ENCODE peak calls at places on chromosomes 11 and 22, in nine cellular contexts. One of them, this sample, is unnamed.

GRCh38 chr11:134224710-134225662 is 515 bp downstream of the VPS26B start:
- DNase-seq in thoracic aorta: peak
- DNase-seq in astrocyte of the spinal cord: peak
- DNase-seq in hepatocyte: peak
- DNase-seq in activated CD8-positive, alpha-beta T cell treated with anti-CD3 and anti-CD28 coated beads, Interleukin-2, amount 10 ng/mL, durations not matched to agents 7 days and 5 days: peak
- DNase-seq in stomach: peak
- DNase-seq in Daoy: peak
- DNase-seq in T-helper 9 cell: peak
- DNase-seq in fibroblast of the aortic adventitia: no peak
- DNase-seq in this sample: no peak

GRCh38 chr22:49893025-49893424 is 25.2 kb downstream of the ALG12 start:
- DNase-seq in hepatocyte: no peak
- DNase-seq in activated CD8-positive, alpha-beta T cell treated with anti-CD3 and anti-CD28 coated beads, Interleukin-2, amount 10 ng/mL, durations not matched to agents 7 days and 5 days: no peak
- DNase-seq in fibroblast of the aortic adventitia: no peak
- DNase-seq in stomach: no peak
- DNase-seq in thoracic aorta: no peak
- DNase-seq in Daoy: no peak
- DNase-seq in T-helper 9 cell: no peak
- DNase-seq in astrocyte of the spinal cord: no peak
- DNase-seq in this sample: no peak

GRCh38 chr11:67266424-67267187 is at the start of gene GRK2:
- DNase-seq in astrocyte of the spinal cord: no peak
- DNase-seq in thoracic aorta: no peak
- DNase-seq in Daoy: peak
- DNase-seq in fibroblast of the aortic adventitia: no peak
- DNase-seq in T-helper 9 cell: no peak
- DNase-seq in stomach: peak
- DNase-seq in hepatocyte: peak
- DNase-seq in activated CD8-positive, alpha-beta T cell treated with anti-CD3 and anti-CD28 coated beads, Interleukin-2, amount 10 ng/mL, durations not matched to agents 7 days and 5 days: peak
- DNase-seq in this sample: no peak

GRCh38 chr22:38935023-38935422 is 22.4 kb upstream of the APOBEC3A start:
- DNase-seq in astrocyte of the spinal cord: no peak
- DNase-seq in hepatocyte: no peak
- DNase-seq in thoracic aorta: no peak
- DNase-seq in activated CD8-positive, alpha-beta T cell treated with anti-CD3 and anti-CD28 coated beads, Interleukin-2, amount 10 ng/mL, durations not matched to agents 7 days and 5 days: no peak
- DNase-seq in fibroblast of the aortic adventitia: no peak
- DNase-seq in stomach: peak
- DNase-seq in Daoy: peak
- DNase-seq in T-helper 9 cell: no peak
- DNase-seq in this sample: no peak

GRCh38 chr11:82267186-82267585 is 466.5 kb downstream of the FAM181B start:
- DNase-seq in activated CD8-positive, alpha-beta T cell treated with anti-CD3 and anti-CD28 coated beads, Interleukin-2, amount 10 ng/mL, durations not matched to agents 7 days and 5 days: no peak
- DNase-seq in thoracic aorta: no peak
- DNase-seq in hepatocyte: no peak
- DNase-seq in T-helper 9 cell: no peak
- DNase-seq in stomach: no peak
- DNase-seq in fibroblast of the aortic adventitia: no peak
- DNase-seq in Daoy: no peak
- DNase-seq in astrocyte of the spinal cord: no peak
- DNase-seq in this sample: no peak

GRCh38 chr11:69881467-69882269 is 62.5 kb upstream of the FGF3 start:
- DNase-seq in astrocyte of the spinal cord: no peak
- DNase-seq in fibroblast of the aortic adventitia: no peak
- DNase-seq in T-helper 9 cell: no peak
- DNase-seq in stomach: no peak
- DNase-seq in hepatocyte: no peak
- DNase-seq in activated CD8-positive, alpha-beta T cell treated with anti-CD3 and anti-CD28 coated beads, Interleukin-2, amount 10 ng/mL, durations not matched to agents 7 days and 5 days: no peak
- DNase-seq in Daoy: peak
- DNase-seq in thoracic aorta: no peak
- DNase-seq in this sample: no peak

GRCh38 chr11:60265373-60266214 is 14.9 kb upstream of the MS4A4A start:
- DNase-seq in Daoy: peak
- DNase-seq in hepatocyte: peak
- DNase-seq in stomach: no peak
- DNase-seq in activated CD8-positive, alpha-beta T cell treated with anti-CD3 and anti-CD28 coated beads, Interleukin-2, amount 10 ng/mL, durations not matched to agents 7 days and 5 days: peak
- DNase-seq in fibroblast of the aortic adventitia: peak
- DNase-seq in thoracic aorta: no peak
- DNase-seq in T-helper 9 cell: no peak
- DNase-seq in astrocyte of the spinal cord: peak
- DNase-seq in this sample: no peak

GRCh38 chr22:45475063-45475747 is 27.5 kb upstream of the FBLN1 start:
- DNase-seq in Daoy: no peak
- DNase-seq in stomach: no peak
- DNase-seq in astrocyte of the spinal cord: no peak
- DNase-seq in thoracic aorta: no peak
- DNase-seq in fibroblast of the aortic adventitia: no peak
- DNase-seq in activated CD8-positive, alpha-beta T cell treated with anti-CD3 and anti-CD28 coated beads, Interleukin-2, amount 10 ng/mL, durations not matched to agents 7 days and 5 days: no peak
- DNase-seq in hepatocyte: peak
- DNase-seq in T-helper 9 cell: no peak
- DNase-seq in this sample: no peak

GRCh38 chr11:69460540-69461257 is 20.8 kb upstream of the LINC01488 start:
- DNase-seq in activated CD8-positive, alpha-beta T cell treated with anti-CD3 and anti-CD28 coated beads, Interleukin-2, amount 10 ng/mL, durations not matched to agents 7 days and 5 days: no peak
- DNase-seq in fibroblast of the aortic adventitia: peak
- DNase-seq in thoracic aorta: no peak
- DNase-seq in hepatocyte: no peak
- DNase-seq in Daoy: peak
- DNase-seq in astrocyte of the spinal cord: peak
- DNase-seq in stomach: no peak
- DNase-seq in T-helper 9 cell: no peak
- DNase-seq in this sample: no peak

GRCh38 chr11:69697861-69698260 is 6.0 kb downstream of the FGF19 start:
- DNase-seq in fibroblast of the aortic adventitia: no peak
- DNase-seq in T-helper 9 cell: no peak
- DNase-seq in activated CD8-positive, alpha-beta T cell treated with anti-CD3 and anti-CD28 coated beads, Interleukin-2, amount 10 ng/mL, durations not matched to agents 7 days and 5 days: no peak
- DNase-seq in astrocyte of the spinal cord: no peak
- DNase-seq in hepatocyte: no peak
- DNase-seq in stomach: no peak
- DNase-seq in Daoy: no peak
- DNase-seq in thoracic aorta: no peak
- DNase-seq in this sample: no peak

GRCh38 chr11:120137611-120138521 is at the start of gene TRIM29:
- DNase-seq in hepatocyte: peak
- DNase-seq in T-helper 9 cell: no peak
- DNase-seq in stomach: peak
- DNase-seq in Daoy: no peak
- DNase-seq in thoracic aorta: no peak
- DNase-seq in activated CD8-positive, alpha-beta T cell treated with anti-CD3 and anti-CD28 coated beads, Interleukin-2, amount 10 ng/mL, durations not matched to agents 7 days and 5 days: peak
- DNase-seq in fibroblast of the aortic adventitia: no peak
- DNase-seq in astrocyte of the spinal cord: no peak
- DNase-seq in this sample: no peak

GRCh38 chr22:49735411-49736311 is 92.0 kb downstream of the BRD1 start:
- DNase-seq in fibroblast of the aortic adventitia: no peak
- DNase-seq in T-helper 9 cell: no peak
- DNase-seq in astrocyte of the spinal cord: no peak
- DNase-seq in Daoy: no peak
- DNase-seq in thoracic aorta: no peak
- DNase-seq in hepatocyte: peak
- DNase-seq in stomach: peak
- DNase-seq in activated CD8-positive, alpha-beta T cell treated with anti-CD3 and anti-CD28 coated beads, Interleukin-2, amount 10 ng/mL, durations not matched to agents 7 days and 5 days: peak
- DNase-seq in this sample: no peak

GRCh38 chr11:65493367-65494176 is 5.3 kb upstream of the MALAT1 start:
- DNase-seq in activated CD8-positive, alpha-beta T cell treated with anti-CD3 and anti-CD28 coated beads, Interleukin-2, amount 10 ng/mL, durations not matched to agents 7 days and 5 days: no peak
- DNase-seq in fibroblast of the aortic adventitia: peak
- DNase-seq in Daoy: peak
- DNase-seq in stomach: peak
- DNase-seq in thoracic aorta: peak
- DNase-seq in T-helper 9 cell: no peak
- DNase-seq in astrocyte of the spinal cord: peak
- DNase-seq in hepatocyte: peak
- DNase-seq in this sample: no peak

GRCh38 chr22:19937616-19938473 is 3.7 kb upstream of the COMT start:
- DNase-seq in fibroblast of the aortic adventitia: peak
- DNase-seq in thoracic aorta: no peak
- DNase-seq in stomach: peak
- DNase-seq in activated CD8-positive, alpha-beta T cell treated with anti-CD3 and anti-CD28 coated beads, Interleukin-2, amount 10 ng/mL, durations not matched to agents 7 days and 5 days: no peak
- DNase-seq in astrocyte of the spinal cord: no peak
- DNase-seq in hepatocyte: no peak
- DNase-seq in T-helper 9 cell: no peak
- DNase-seq in Daoy: no peak
- DNase-seq in this sample: no peak

GRCh38 chr11:121524233-121524631 is 71.5 kb upstream of the SORL1-AS1 start:
- DNase-seq in fibroblast of the aortic adventitia: no peak
- DNase-seq in Daoy: no peak
- DNase-seq in stomach: no peak
- DNase-seq in thoracic aorta: no peak
- DNase-seq in activated CD8-positive, alpha-beta T cell treated with anti-CD3 and anti-CD28 coated beads, Interleukin-2, amount 10 ng/mL, durations not matched to agents 7 days and 5 days: no peak
- DNase-seq in astrocyte of the spinal cord: no peak
- DNase-seq in hepatocyte: no peak
- DNase-seq in T-helper 9 cell: no peak
- DNase-seq in this sample: peak

GRCh38 chr11:20388096-20389055 is 860 bp downstream of the PRMT3 start:
- DNase-seq in T-helper 9 cell: no peak
- DNase-seq in astrocyte of the spinal cord: peak
- DNase-seq in stomach: no peak
- DNase-seq in hepatocyte: no peak
- DNase-seq in Daoy: no peak
- DNase-seq in activated CD8-positive, alpha-beta T cell treated with anti-CD3 and anti-CD28 coated beads, Interleukin-2, amount 10 ng/mL, durations not matched to agents 7 days and 5 days: peak
- DNase-seq in fibroblast of the aortic adventitia: peak
- DNase-seq in thoracic aorta: no peak
- DNase-seq in this sample: no peak

GRCh38 chr11:94184861-94185260 is 56.2 kb downstream of the PANX1 start:
- DNase-seq in stomach: no peak
- DNase-seq in astrocyte of the spinal cord: no peak
- DNase-seq in fibroblast of the aortic adventitia: no peak
- DNase-seq in activated CD8-positive, alpha-beta T cell treated with anti-CD3 and anti-CD28 coated beads, Interleukin-2, amount 10 ng/mL, durations not matched to agents 7 days and 5 days: no peak
- DNase-seq in Daoy: no peak
- DNase-seq in thoracic aorta: no peak
- DNase-seq in T-helper 9 cell: no peak
- DNase-seq in hepatocyte: no peak
- DNase-seq in this sample: no peak

GRCh38 chr11:64339754-64340408 is at the start of gene CCDC88B:
- DNase-seq in hepatocyte: peak
- DNase-seq in Daoy: no peak
- DNase-seq in fibroblast of the aortic adventitia: no peak
- DNase-seq in T-helper 9 cell: peak
- DNase-seq in stomach: peak
- DNase-seq in thoracic aorta: no peak
- DNase-seq in astrocyte of the spinal cord: no peak
- DNase-seq in activated CD8-positive, alpha-beta T cell treated with anti-CD3 and anti-CD28 coated beads, Interleukin-2, amount 10 ng/mL, durations not matched to agents 7 days and 5 days: peak
- DNase-seq in this sample: peak

GRCh38 chr11:126061707-126062678 is 673 bp downstream of the CDON start:
- DNase-seq in astrocyte of the spinal cord: peak
- DNase-seq in T-helper 9 cell: peak
- DNase-seq in fibroblast of the aortic adventitia: peak
- DNase-seq in stomach: no peak
- DNase-seq in thoracic aorta: no peak
- DNase-seq in Daoy: peak
- DNase-seq in activated CD8-positive, alpha-beta T cell treated with anti-CD3 and anti-CD28 coated beads, Interleukin-2, amount 10 ng/mL, durations not matched to agents 7 days and 5 days: peak
- DNase-seq in hepatocyte: peak
- DNase-seq in this sample: no peak

GRCh38 chr11:94111660-94112059 is 17.0 kb upstream of the PANX1 start:
- DNase-seq in stomach: no peak
- DNase-seq in hepatocyte: no peak
- DNase-seq in T-helper 9 cell: no peak
- DNase-seq in thoracic aorta: no peak
- DNase-seq in astrocyte of the spinal cord: no peak
- DNase-seq in Daoy: no peak
- DNase-seq in fibroblast of the aortic adventitia: peak
- DNase-seq in activated CD8-positive, alpha-beta T cell treated with anti-CD3 and anti-CD28 coated beads, Interleukin-2, amount 10 ng/mL, durations not matched to agents 7 days and 5 days: no peak
- DNase-seq in this sample: no peak

GRCh38 chr11:102345923-102346322 is 1.1 kb upstream of the BIRC2 start:
- DNase-seq in activated CD8-positive, alpha-beta T cell treated with anti-CD3 and anti-CD28 coated beads, Interleukin-2, amount 10 ng/mL, durations not matched to agents 7 days and 5 days: no peak
- DNase-seq in T-helper 9 cell: peak
- DNase-seq in hepatocyte: peak
- DNase-seq in fibroblast of the aortic adventitia: peak
- DNase-seq in stomach: no peak
- DNase-seq in astrocyte of the spinal cord: peak
- DNase-seq in thoracic aorta: no peak
- DNase-seq in Daoy: peak
- DNase-seq in this sample: no peak

GRCh38 chr22:36303874-36304273 is 50.9 kb downstream of the APOL1 start:
- DNase-seq in Daoy: no peak
- DNase-seq in activated CD8-positive, alpha-beta T cell treated with anti-CD3 and anti-CD28 coated beads, Interleukin-2, amount 10 ng/mL, durations not matched to agents 7 days and 5 days: no peak
- DNase-seq in T-helper 9 cell: no peak
- DNase-seq in hepatocyte: peak
- DNase-seq in stomach: peak
- DNase-seq in thoracic aorta: no peak
- DNase-seq in fibroblast of the aortic adventitia: no peak
- DNase-seq in astrocyte of the spinal cord: no peak
- DNase-seq in this sample: no peak

GRCh38 chr22:50271011-50271394 is 823 bp upstream of the MAPK11 start:
- DNase-seq in T-helper 9 cell: no peak
- DNase-seq in activated CD8-positive, alpha-beta T cell treated with anti-CD3 and anti-CD28 coated beads, Interleukin-2, amount 10 ng/mL, durations not matched to agents 7 days and 5 days: no peak
- DNase-seq in stomach: no peak
- DNase-seq in astrocyte of the spinal cord: no peak
- DNase-seq in Daoy: no peak
- DNase-seq in thoracic aorta: no peak
- DNase-seq in hepatocyte: no peak
- DNase-seq in fibroblast of the aortic adventitia: no peak
- DNase-seq in this sample: no peak

GRCh38 chr22:32652609-32653008 is 148.9 kb upstream of the TIMP3 start:
- DNase-seq in astrocyte of the spinal cord: no peak
- DNase-seq in fibroblast of the aortic adventitia: no peak
- DNase-seq in Daoy: no peak
- DNase-seq in activated CD8-positive, alpha-beta T cell treated with anti-CD3 and anti-CD28 coated beads, Interleukin-2, amount 10 ng/mL, durations not matched to agents 7 days and 5 days: no peak
- DNase-seq in hepatocyte: peak
- DNase-seq in T-helper 9 cell: no peak
- DNase-seq in thoracic aorta: no peak
- DNase-seq in stomach: no peak
- DNase-seq in this sample: no peak

GRCh38 chr11:129489254-129489653 is 113.6 kb downstream of the BARX2 start:
- DNase-seq in activated CD8-positive, alpha-beta T cell treated with anti-CD3 and anti-CD28 coated beads, Interleukin-2, amount 10 ng/mL, durations not matched to agents 7 days and 5 days: no peak
- DNase-seq in hepatocyte: no peak
- DNase-seq in fibroblast of the aortic adventitia: no peak
- DNase-seq in stomach: no peak
- DNase-seq in astrocyte of the spinal cord: no peak
- DNase-seq in Daoy: peak
- DNase-seq in T-helper 9 cell: no peak
- DNase-seq in thoracic aorta: no peak
- DNase-seq in this sample: no peak

GRCh38 chr11:637593-638507 is 781 bp downstream of the DRD4 start:
- DNase-seq in fibroblast of the aortic adventitia: no peak
- DNase-seq in stomach: no peak
- DNase-seq in T-helper 9 cell: no peak
- DNase-seq in thoracic aorta: no peak
- DNase-seq in hepatocyte: peak
- DNase-seq in Daoy: no peak
- DNase-seq in astrocyte of the spinal cord: no peak
- DNase-seq in activated CD8-positive, alpha-beta T cell treated with anti-CD3 and anti-CD28 coated beads, Interleukin-2, amount 10 ng/mL, durations not matched to agents 7 days and 5 days: no peak
- DNase-seq in this sample: no peak

GRCh38 chr22:30205281-30206115 is 41.1 kb downstream of the LIF start:
- DNase-seq in activated CD8-positive, alpha-beta T cell treated with anti-CD3 and anti-CD28 coated beads, Interleukin-2, amount 10 ng/mL, durations not matched to agents 7 days and 5 days: no peak
- DNase-seq in astrocyte of the spinal cord: peak
- DNase-seq in T-helper 9 cell: no peak
- DNase-seq in stomach: peak
- DNase-seq in fibroblast of the aortic adventitia: peak
- DNase-seq in thoracic aorta: no peak
- DNase-seq in Daoy: peak
- DNase-seq in hepatocyte: peak
- DNase-seq in this sample: peak

GRCh38 chr11:21654091-21654490 is 538.8 kb upstream of the ANO5 start:
- DNase-seq in hepatocyte: no peak
- DNase-seq in astrocyte of the spinal cord: no peak
- DNase-seq in Daoy: no peak
- DNase-seq in T-helper 9 cell: no peak
- DNase-seq in fibroblast of the aortic adventitia: no peak
- DNase-seq in activated CD8-positive, alpha-beta T cell treated with anti-CD3 and anti-CD28 coated beads, Interleukin-2, amount 10 ng/mL, durations not matched to agents 7 days and 5 days: no peak
- DNase-seq in thoracic aorta: no peak
- DNase-seq in stomach: no peak
- DNase-seq in this sample: no peak

GRCh38 chr22:22410121-22410520 is 98.4 kb downstream of the ZNF280B start:
- DNase-seq in T-helper 9 cell: no peak
- DNase-seq in stomach: no peak
- DNase-seq in astrocyte of the spinal cord: no peak
- DNase-seq in hepatocyte: no peak
- DNase-seq in Daoy: peak
- DNase-seq in thoracic aorta: no peak
- DNase-seq in fibroblast of the aortic adventitia: no peak
- DNase-seq in activated CD8-positive, alpha-beta T cell treated with anti-CD3 and anti-CD28 coated beads, Interleukin-2, amount 10 ng/mL, durations not matched to agents 7 days and 5 days: peak
- DNase-seq in this sample: peak

This sample was measured in HL-60.